ENCODE peak calls at places on chromosomes 1 and 21, in four cellular contexts. E, W, N and U are unnamed samples.

GRCh38 chr1:200979574-200980451 is 43.7 kb downstream of the KIF21B start:
- DNase-seq in W (peak; percentile 95), N (peak; percentile 24), E (peak; percentile 90), U (peak; percentile 47)

GRCh38 chr1:12529640-12530174 is 88.3 kb downstream of the DHRS3 start:
- DNase-seq in W (no peak), E (no peak), N (no peak), U (no peak)

GRCh38 chr1:24341260-24341659 is 22.1 kb downstream of the GRHL3 start:
- DNase-seq in N (no peak), E (no peak), W (no peak), U (no peak)

GRCh38 chr1:28428012-28428411 is 58.5 kb downstream of the PHACTR4 start:
- DNase-seq in W (no peak), N (no peak), E (no peak), U (no peak)

GRCh38 chr1:26275580-26276431 is 4.1 kb upstream of the SH3BGRL3 start:
- DNase-seq in W (peak; percentile 85), N (peak; percentile 59), E (peak; percentile 91), U (peak; percentile 85)

GRCh38 chr1:45769261-45769932 is 18.9 kb upstream of the IPP start:
- DNase-seq in E (no peak), W (peak; percentile 41), N (no peak), U (no peak)

GRCh38 chr1:204340137-204340536 is 19.6 kb downstream of the PLEKHA6 start:
- DNase-seq in W (no peak), E (no peak), N (no peak), U (no peak)

GRCh38 chr1:66624412-66625060 is 90.6 kb downstream of the SGIP1 start:
- DNase-seq in N (no peak), W (no peak), E (no peak), U (no peak)

GRCh38 chr21:44498965-44499560 is 40.9 kb downstream of the KRTAP10-1 start:
- DNase-seq in N (no peak), W (no peak), E (no peak), U (no peak)

GRCh38 chr1:202692959-202693555 is 17.2 kb downstream of the SYT2 start:
- DNase-seq in N (peak; percentile 47), E (peak; percentile 90), W (peak; percentile 91), U (peak; percentile 53)

GRCh38 chr1:26210471-26210870 is 20.1 kb downstream of the CATSPER4 start:
- DNase-seq in N (no peak), E (no peak), W (no peak), U (no peak)

GRCh38 chr1:60746278-60746761 is 336.0 kb upstream of the NFIA start:
- DNase-seq in N (no peak), E (no peak), W (no peak), U (no peak)

GRCh38 chr1:229059671-229060079 is 211.2 kb upstream of the RAB4A start:
- DNase-seq in N (no peak), E (no peak), W (no peak), U (no peak)

GRCh38 chr1:93566227-93566626 is 115.4 kb downstream of the BCAR3 start:
- DNase-seq in E (no peak), N (no peak), W (no peak), U (no peak)

GRCh38 chr1:226337294-226337870 is 28.4 kb upstream of the LIN9 start:
- DNase-seq in W (no peak), N (no peak), E (no peak), U (no peak)

GRCh38 chr1:117860906-117861610 is 68.4 kb downstream of the GDAP2 start:
- DNase-seq in W (no peak), N (no peak), E (no peak), U (no peak)

GRCh38 chr1:230750576-230750975 is 3.4 kb downstream of the CAPN9 start:
- DNase-seq in E (no peak), W (no peak), N (no peak), U (no peak)

GRCh38 chr1:167777253-167777618 is 55.5 kb downstream of the MPZL1 start:
- DNase-seq in E (no peak), W (no peak), N (no peak), U (no peak)

GRCh38 chr21:35428489-35428888 is 379.4 kb upstream of the RUNX1 start:
- DNase-seq in N (no peak), W (no peak), E (peak; percentile 14), U (no peak)

GRCh38 chr1:24047101-24047459 is 64.9 kb downstream of the MYOM3 start:
- DNase-seq in W (peak; percentile 36), E (no peak), N (peak; percentile 37), U (peak; percentile 58)

GRCh38 chr1:156948708-156949107 is 28.3 kb downstream of the LRRC71 start:
- DNase-seq in W (peak; percentile 59), E (peak; percentile 45), N (no peak), U (peak; percentile 25)

GRCh38 chr1:41964400-41964799 is 45.7 kb upstream of the HIVEP3 start:
- DNase-seq in W (no peak), N (no peak), E (no peak), U (no peak)

GRCh38 chr1:92094595-92094994 is 14.4 kb downstream of the BTBD8 start:
- DNase-seq in N (no peak), W (no peak), E (no peak), U (no peak)

GRCh38 chr21:25569711-25570110 is 37.6 kb downstream of the MRPL39 start:
- DNase-seq in N (no peak), E (no peak), W (no peak), U (no peak)

GRCh38 chr1:91818713-91818975 is 67.3 kb downstream of the TGFBR3 start:
- DNase-seq in W (no peak), N (no peak), E (no peak), U (no peak)

GRCh38 chr1:170145691-170146676 is at the start of gene NTMT2:
- DNase-seq in E (peak; percentile 63), N (peak; percentile 1), W (no peak), U (no peak)

GRCh38 chr1:214019499-214019898 is 31.7 kb downstream of the PROX1 start:
- DNase-seq in W (no peak), E (no peak), N (no peak), U (no peak)

GRCh38 chr21:45010096-45010495 is 64.3 kb upstream of the ADARB1 start:
- DNase-seq in E (no peak), W (no peak), N (peak; percentile 48), U (no peak)

GRCh38 chr1:51998701-51999100 is 8.2 kb upstream of the RAB3B start:
- DNase-seq in N (no peak), E (no peak), W (no peak), U (no peak)

GRCh38 chr1:214362188-214362882 is 81.4 kb downstream of the SMYD2 start:
- DNase-seq in N (no peak), W (no peak), E (no peak), U (no peak)

GRCh38 chr1:116873680-116874271 is 35.9 kb upstream of the PTGFRN start:
- DNase-seq in W (no peak), E (no peak), N (no peak), U (no peak)

GRCh38 chr1:42319128-42319851 is 15.7 kb downstream of the FOXJ3 start:
- DNase-seq in E (no peak), W (no peak), N (no peak), U (no peak)

GRCh38 chr1:59485949-59486348 is 189.1 kb downstream of the FGGY start:
- DNase-seq in N (no peak), W (no peak), E (no peak), U (no peak)

DNA sequence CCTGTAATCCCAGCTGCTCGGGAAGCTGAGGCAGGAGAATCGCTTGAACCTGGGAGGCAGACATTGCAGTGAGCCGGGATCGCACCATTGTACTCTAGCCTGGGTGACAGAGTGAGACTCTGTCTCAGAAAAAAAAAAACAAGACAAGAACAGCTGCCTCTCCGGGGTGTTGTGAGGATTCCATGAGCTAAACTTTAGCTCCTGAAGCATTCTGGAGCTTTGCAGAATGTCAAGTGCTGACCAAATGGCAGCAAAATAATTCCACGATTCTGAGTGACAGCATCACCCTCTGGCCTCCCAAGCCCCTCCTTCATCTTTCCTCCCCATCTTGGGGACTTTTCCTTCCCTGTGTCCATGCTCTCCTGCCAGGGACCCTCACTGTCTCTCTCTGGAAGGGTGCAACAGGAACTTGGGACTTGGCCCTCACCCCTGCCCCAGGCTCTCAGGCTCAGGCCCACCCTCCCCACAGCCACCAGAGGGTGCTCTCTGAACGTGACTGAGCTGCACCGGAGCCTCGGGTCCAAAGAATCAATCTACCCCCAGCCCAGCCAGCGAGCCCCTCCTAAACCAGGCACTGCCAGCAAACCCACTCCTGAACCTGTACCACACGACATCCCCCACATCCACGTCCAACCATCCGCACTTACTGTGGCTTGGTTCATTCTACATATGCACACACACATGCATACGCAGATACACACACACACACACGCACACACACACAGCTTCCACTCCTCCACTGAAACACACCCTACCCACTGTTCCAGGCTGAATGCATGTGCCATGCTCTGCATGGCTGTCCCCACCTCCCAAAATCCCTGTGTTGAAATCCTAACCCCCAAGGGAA is 45.7 kb downstream of the ACOT7 start:
- DNase-seq in N (peak; percentile 37), W (peak; percentile 86), E (peak; percentile 74), U (peak; percentile 41)
- TF ChIP-seq CTCF in N (peak; percentile 93), W (peak; percentile 93), E (peak; percentile 72), U (peak; percentile 68)

GRCh38 chr1:37020653-37021277 is 13.6 kb downstream of the GRIK3 start:
- DNase-seq in E (peak; percentile 85), W (peak; percentile 82), N (peak; percentile 5), U (no peak)
- TF ChIP-seq NR3C1 in E (no peak), W (no peak), N (no peak), U (no peak)

DNA sequence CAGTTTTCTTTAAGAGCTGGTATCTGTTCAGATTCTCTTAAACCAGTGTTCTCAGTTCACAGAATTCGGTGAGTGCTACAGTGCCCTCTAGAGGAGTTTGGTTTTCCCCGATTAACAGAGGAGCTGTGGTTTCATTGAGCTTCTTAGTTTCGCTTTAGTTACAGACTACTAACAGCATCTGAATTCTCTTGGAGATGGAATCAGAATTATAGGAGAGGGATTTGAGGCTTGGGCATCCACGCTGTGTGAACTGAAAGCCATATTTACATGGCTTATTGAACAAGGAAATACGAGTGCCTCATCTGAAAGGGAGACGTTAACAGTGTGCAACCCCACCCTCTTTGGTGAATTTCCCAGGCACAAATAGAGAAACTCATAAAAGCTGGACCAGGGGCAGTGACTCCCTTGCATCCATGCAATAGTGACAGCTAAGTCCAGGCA is 202.0 kb downstream of the USH2A start:
- DNase-seq in W (no peak), E (peak; percentile 41), N (peak; percentile 61), U (peak; percentile 31)
- TF ChIP-seq CTCF in W (peak; percentile 12), E (no peak), N (peak; percentile 77), U (peak; percentile 76)

DNA sequence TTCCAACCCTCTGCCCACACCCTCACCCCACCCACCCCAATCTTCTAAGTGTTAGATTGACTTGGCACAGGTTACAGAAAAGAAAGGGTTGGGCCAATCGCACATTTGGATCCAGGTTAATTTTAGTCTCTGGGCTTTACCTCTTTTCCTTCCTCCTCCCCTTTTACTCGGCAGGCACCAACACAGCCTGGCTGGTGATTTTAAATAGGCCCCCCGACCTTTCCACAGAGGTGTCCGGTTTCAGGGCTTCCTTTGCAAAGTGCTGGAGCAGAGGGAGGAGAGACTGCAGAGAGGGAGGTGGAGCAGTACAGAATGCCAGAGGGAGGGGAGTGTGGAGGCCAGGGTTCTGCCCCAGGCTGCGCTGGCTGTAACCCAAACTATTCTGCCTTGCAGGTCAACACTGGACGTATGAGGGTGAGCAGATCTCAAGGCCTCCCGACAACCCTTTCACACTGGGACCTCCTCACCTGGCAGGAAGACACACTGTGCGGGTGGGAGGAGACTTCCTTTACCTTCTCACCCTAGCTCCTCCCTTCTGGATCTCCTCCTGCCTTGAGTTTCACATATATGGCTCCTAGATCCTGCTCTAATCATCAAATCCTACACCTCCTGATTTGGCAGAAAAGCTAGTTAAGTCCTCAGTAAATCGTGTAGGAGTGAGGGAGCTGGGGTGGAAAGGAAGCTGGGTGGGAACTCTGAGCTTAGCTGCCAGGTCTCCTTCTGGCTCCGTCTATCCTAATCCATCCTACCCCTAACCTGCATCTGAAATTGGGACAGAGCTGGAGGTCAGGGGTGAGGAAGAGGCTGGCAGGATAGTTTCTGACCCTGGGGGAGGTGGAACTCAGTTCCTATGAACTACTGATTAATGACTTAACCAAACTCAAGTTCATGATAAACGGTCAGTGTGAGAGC is 2.4 kb downstream of the CA14 start:
- DNase-seq in N (peak; percentile 79), E (peak; percentile 79), W (no peak), U (no peak)
- TF ChIP-seq NR3C1 in N (no peak), E (no peak), W (no peak), U (no peak)

GRCh38 chr1:17539202-17539525 is 334 bp upstream of the ARHGEF10L start:
- DNase-seq in N (no peak), E (no peak), W (no peak), U (no peak)
- TF ChIP-seq CTCF in N (no peak), E (no peak), W (no peak), U (no peak)